ENCODE peak calls at places on chromosomes 6 and 20, in ten cellular contexts. One of them, this sample, is unnamed.

GRCh38 chr6:11854418-11855165 is 76.0 kb upstream of the ADTRP start:
- DNase-seq in A549: peak
- DNase-seq in Peyer's patch: no peak
- DNase-seq in fibroblast of villous mesenchyme: peak
- DNase-seq in fibroblast of lung: peak
- DNase-seq in left ventricle myocardium inferior: no peak
- DNase-seq in pancreas: peak
- DNase-seq in left lung: no peak
- DNase-seq in uterus: no peak
- DNase-seq in WERI-Rb-1: no peak
- DNase-seq in this sample: peak

GRCh38 chr6:42923656-42924055 is 5.6 kb upstream of the CNPY3 start:
- DNase-seq in left ventricle myocardium inferior: no peak
- DNase-seq in pancreas: no peak
- DNase-seq in fibroblast of villous mesenchyme: peak
- DNase-seq in fibroblast of lung: no peak
- DNase-seq in A549: no peak
- DNase-seq in uterus: no peak
- DNase-seq in left lung: no peak
- DNase-seq in WERI-Rb-1: no peak
- DNase-seq in Peyer's patch: no peak
- DNase-seq in this sample: no peak

GRCh38 chr20:56630086-56630493 is 984 bp downstream of the TFAP2C start:
- DNase-seq in left lung: peak
- DNase-seq in Peyer's patch: no peak
- DNase-seq in fibroblast of lung: no peak
- DNase-seq in pancreas: peak
- DNase-seq in fibroblast of villous mesenchyme: peak
- DNase-seq in WERI-Rb-1: no peak
- DNase-seq in uterus: no peak
- DNase-seq in left ventricle myocardium inferior: no peak
- DNase-seq in A549: peak
- DNase-seq in this sample: peak

GRCh38 chr6:40845588-40845987 is 193.4 kb downstream of the UNC5CL start:
- DNase-seq in fibroblast of lung: peak
- DNase-seq in uterus: no peak
- DNase-seq in left ventricle myocardium inferior: no peak
- DNase-seq in A549: peak
- DNase-seq in fibroblast of villous mesenchyme: peak
- DNase-seq in WERI-Rb-1: peak
- DNase-seq in Peyer's patch: no peak
- DNase-seq in left lung: no peak
- DNase-seq in pancreas: peak
- DNase-seq in this sample: peak

GRCh38 chr6:52499026-52499425 is 77.8 kb downstream of the TRAM2 start:
- DNase-seq in fibroblast of lung: peak
- DNase-seq in uterus: no peak
- DNase-seq in A549: no peak
- DNase-seq in left ventricle myocardium inferior: no peak
- DNase-seq in fibroblast of villous mesenchyme: peak
- DNase-seq in WERI-Rb-1: peak
- DNase-seq in left lung: no peak
- DNase-seq in Peyer's patch: no peak
- DNase-seq in pancreas: no peak
- DNase-seq in this sample: peak

GRCh38 chr6:74409447-74409846 is 713.4 kb downstream of the CD109 start:
- DNase-seq in fibroblast of lung: peak
- DNase-seq in left ventricle myocardium inferior: no peak
- DNase-seq in left lung: no peak
- DNase-seq in fibroblast of villous mesenchyme: peak
- DNase-seq in uterus: no peak
- DNase-seq in WERI-Rb-1: no peak
- DNase-seq in Peyer's patch: no peak
- DNase-seq in A549: peak
- DNase-seq in pancreas: no peak
- DNase-seq in this sample: peak

GRCh38 chr6:106749611-106750010 is 120.2 kb downstream of the QRSL1 start:
- DNase-seq in pancreas: no peak
- DNase-seq in uterus: no peak
- DNase-seq in fibroblast of villous mesenchyme: no peak
- DNase-seq in left ventricle myocardium inferior: no peak
- DNase-seq in fibroblast of lung: no peak
- DNase-seq in A549: no peak
- DNase-seq in Peyer's patch: no peak
- DNase-seq in left lung: no peak
- DNase-seq in WERI-Rb-1: no peak
- DNase-seq in this sample: no peak

GRCh38 chr6:74735304-74735703 is 470.5 kb downstream of the COL12A1 start:
- DNase-seq in fibroblast of villous mesenchyme: peak
- DNase-seq in fibroblast of lung: peak
- DNase-seq in left ventricle myocardium inferior: no peak
- DNase-seq in WERI-Rb-1: no peak
- DNase-seq in A549: no peak
- DNase-seq in Peyer's patch: no peak
- DNase-seq in left lung: no peak
- DNase-seq in pancreas: no peak
- DNase-seq in uterus: peak
- DNase-seq in this sample: peak

GRCh38 chr6:15499125-15499524 is 163.7 kb downstream of the DTNBP1 start:
- DNase-seq in fibroblast of lung: no peak
- DNase-seq in pancreas: peak
- DNase-seq in WERI-Rb-1: no peak
- DNase-seq in left ventricle myocardium inferior: no peak
- DNase-seq in A549: no peak
- DNase-seq in Peyer's patch: no peak
- DNase-seq in left lung: peak
- DNase-seq in uterus: no peak
- DNase-seq in fibroblast of villous mesenchyme: no peak
- DNase-seq in this sample: no peak

GRCh38 chr6:151690303-151690702 is 117.2 kb upstream of the ESR1 start:
- DNase-seq in A549: no peak
- DNase-seq in WERI-Rb-1: no peak
- DNase-seq in left lung: no peak
- DNase-seq in fibroblast of villous mesenchyme: peak
- DNase-seq in fibroblast of lung: no peak
- DNase-seq in left ventricle myocardium inferior: no peak
- DNase-seq in uterus: no peak
- DNase-seq in pancreas: no peak
- DNase-seq in Peyer's patch: no peak
- DNase-seq in this sample: peak

GRCh38 chr6:136226674-136227377 is 23.3 kb downstream of the MTFR2 start:
- DNase-seq in left lung: no peak
- DNase-seq in pancreas: no peak
- DNase-seq in Peyer's patch: no peak
- DNase-seq in uterus: no peak
- DNase-seq in fibroblast of villous mesenchyme: no peak
- DNase-seq in A549: no peak
- DNase-seq in left ventricle myocardium inferior: no peak
- DNase-seq in fibroblast of lung: no peak
- DNase-seq in WERI-Rb-1: no peak
- DNase-seq in this sample: no peak

GRCh38 chr20:41334036-41334435 is 6.6 kb upstream of the LPIN3 start:
- DNase-seq in fibroblast of villous mesenchyme: no peak
- DNase-seq in Peyer's patch: no peak
- DNase-seq in left ventricle myocardium inferior: no peak
- DNase-seq in WERI-Rb-1: no peak
- DNase-seq in pancreas: no peak
- DNase-seq in uterus: no peak
- DNase-seq in A549: no peak
- DNase-seq in fibroblast of lung: no peak
- DNase-seq in left lung: no peak
- DNase-seq in this sample: no peak

GRCh38 chr20:45629496-45630100 is at the start of gene WFDC10A:
- DNase-seq in pancreas: peak
- DNase-seq in Peyer's patch: no peak
- DNase-seq in A549: peak
- DNase-seq in uterus: no peak
- DNase-seq in fibroblast of lung: peak
- DNase-seq in left lung: no peak
- DNase-seq in fibroblast of villous mesenchyme: peak
- DNase-seq in left ventricle myocardium inferior: no peak
- DNase-seq in WERI-Rb-1: peak
- DNase-seq in this sample: peak

GRCh38 chr6:155782739-155783459 is 327.3 kb upstream of the NOX3 start:
- DNase-seq in WERI-Rb-1: no peak
- DNase-seq in fibroblast of villous mesenchyme: peak
- DNase-seq in uterus: no peak
- DNase-seq in A549: no peak
- DNase-seq in left lung: no peak
- DNase-seq in Peyer's patch: no peak
- DNase-seq in left ventricle myocardium inferior: no peak
- DNase-seq in pancreas: no peak
- DNase-seq in fibroblast of lung: peak
- DNase-seq in this sample: no peak
- TF ChIP-seq CTCF in WERI-Rb-1: no peak
- TF ChIP-seq CTCF in fibroblast of villous mesenchyme: no peak
- TF ChIP-seq CTCF in uterus: no peak
- TF ChIP-seq CTCF in A549: no peak
- TF ChIP-seq CTCF in left lung: no peak
- TF ChIP-seq CTCF in Peyer's patch: no peak
- TF ChIP-seq CTCF in left ventricle myocardium inferior: no peak
- TF ChIP-seq CTCF in pancreas: no peak
- TF ChIP-seq CTCF in fibroblast of lung: no peak
- TF ChIP-seq CTCF in this sample: no peak

GRCh38 chr6:56243518-56244070 is 3.8 kb downstream of the COL21A1 start:
- DNase-seq in Peyer's patch: no peak
- DNase-seq in fibroblast of villous mesenchyme: no peak
- DNase-seq in A549: no peak
- DNase-seq in pancreas: no peak
- DNase-seq in left ventricle myocardium inferior: no peak
- DNase-seq in fibroblast of lung: no peak
- DNase-seq in left lung: no peak
- DNase-seq in uterus: no peak
- DNase-seq in WERI-Rb-1: no peak
- DNase-seq in this sample: no peak
- H3K4me3 ChIP-seq in Peyer's patch: no peak
- H3K4me3 ChIP-seq in fibroblast of villous mesenchyme: no peak
- H3K4me3 ChIP-seq in A549: no peak
- H3K4me3 ChIP-seq in pancreas: no peak
- H3K4me3 ChIP-seq in left ventricle myocardium inferior: no peak
- H3K4me3 ChIP-seq in fibroblast of lung: no peak
- H3K4me3 ChIP-seq in left lung: no peak
- H3K4me3 ChIP-seq in uterus: no peak
- H3K4me3 ChIP-seq in WERI-Rb-1: no peak
- H3K4me3 ChIP-seq in this sample: no peak

GRCh38 chr6:154165488-154165887 is 126.4 kb downstream of the OPRM1 start:
- DNase-seq in uterus: no peak
- DNase-seq in WERI-Rb-1: no peak
- DNase-seq in left lung: no peak
- DNase-seq in fibroblast of villous mesenchyme: no peak
- DNase-seq in Peyer's patch: no peak
- DNase-seq in pancreas: no peak
- DNase-seq in fibroblast of lung: peak
- DNase-seq in A549: no peak
- DNase-seq in left ventricle myocardium inferior: no peak
- DNase-seq in this sample: no peak

GRCh38 chr6:154167163-154167562 is 128.1 kb downstream of the OPRM1 start:
- DNase-seq in fibroblast of lung: no peak
- DNase-seq in pancreas: no peak
- DNase-seq in WERI-Rb-1: no peak
- DNase-seq in A549: no peak
- DNase-seq in uterus: no peak
- DNase-seq in Peyer's patch: no peak
- DNase-seq in left ventricle myocardium inferior: no peak
- DNase-seq in fibroblast of villous mesenchyme: no peak
- DNase-seq in left lung: no peak
- DNase-seq in this sample: no peak

GRCh38 chr6:154164397-154164796 is 125.4 kb downstream of the OPRM1 start:
- DNase-seq in left lung: no peak
- DNase-seq in WERI-Rb-1: no peak
- DNase-seq in fibroblast of lung: peak
- DNase-seq in uterus: peak
- DNase-seq in fibroblast of villous mesenchyme: peak
- DNase-seq in A549: no peak
- DNase-seq in Peyer's patch: no peak
- DNase-seq in left ventricle myocardium inferior: no peak
- DNase-seq in pancreas: no peak
- DNase-seq in this sample: peak

GRCh38 chr6:154169193-154169847 is 130.3 kb downstream of the OPRM1 start:
- DNase-seq in left lung: no peak
- DNase-seq in fibroblast of villous mesenchyme: no peak
- DNase-seq in left ventricle myocardium inferior: no peak
- DNase-seq in A549: no peak
- DNase-seq in uterus: no peak
- DNase-seq in pancreas: no peak
- DNase-seq in WERI-Rb-1: no peak
- DNase-seq in Peyer's patch: no peak
- DNase-seq in fibroblast of lung: no peak
- DNase-seq in this sample: no peak

GRCh38 chr6:154166140-154166539 is 127.1 kb downstream of the OPRM1 start:
- DNase-seq in uterus: no peak
- DNase-seq in fibroblast of villous mesenchyme: no peak
- DNase-seq in Peyer's patch: no peak
- DNase-seq in left ventricle myocardium inferior: no peak
- DNase-seq in A549: no peak
- DNase-seq in WERI-Rb-1: no peak
- DNase-seq in fibroblast of lung: no peak
- DNase-seq in left lung: no peak
- DNase-seq in pancreas: no peak
- DNase-seq in this sample: no peak
- TF ChIP-seq CTCF in uterus: no peak
- TF ChIP-seq CTCF in fibroblast of villous mesenchyme: no peak
- TF ChIP-seq CTCF in Peyer's patch: no peak
- TF ChIP-seq CTCF in left ventricle myocardium inferior: no peak
- TF ChIP-seq CTCF in A549: no peak
- TF ChIP-seq CTCF in WERI-Rb-1: peak
- TF ChIP-seq CTCF in fibroblast of lung: no peak
- TF ChIP-seq CTCF in left lung: no peak
- TF ChIP-seq CTCF in pancreas: no peak
- TF ChIP-seq CTCF in this sample: no peak

DNA sequence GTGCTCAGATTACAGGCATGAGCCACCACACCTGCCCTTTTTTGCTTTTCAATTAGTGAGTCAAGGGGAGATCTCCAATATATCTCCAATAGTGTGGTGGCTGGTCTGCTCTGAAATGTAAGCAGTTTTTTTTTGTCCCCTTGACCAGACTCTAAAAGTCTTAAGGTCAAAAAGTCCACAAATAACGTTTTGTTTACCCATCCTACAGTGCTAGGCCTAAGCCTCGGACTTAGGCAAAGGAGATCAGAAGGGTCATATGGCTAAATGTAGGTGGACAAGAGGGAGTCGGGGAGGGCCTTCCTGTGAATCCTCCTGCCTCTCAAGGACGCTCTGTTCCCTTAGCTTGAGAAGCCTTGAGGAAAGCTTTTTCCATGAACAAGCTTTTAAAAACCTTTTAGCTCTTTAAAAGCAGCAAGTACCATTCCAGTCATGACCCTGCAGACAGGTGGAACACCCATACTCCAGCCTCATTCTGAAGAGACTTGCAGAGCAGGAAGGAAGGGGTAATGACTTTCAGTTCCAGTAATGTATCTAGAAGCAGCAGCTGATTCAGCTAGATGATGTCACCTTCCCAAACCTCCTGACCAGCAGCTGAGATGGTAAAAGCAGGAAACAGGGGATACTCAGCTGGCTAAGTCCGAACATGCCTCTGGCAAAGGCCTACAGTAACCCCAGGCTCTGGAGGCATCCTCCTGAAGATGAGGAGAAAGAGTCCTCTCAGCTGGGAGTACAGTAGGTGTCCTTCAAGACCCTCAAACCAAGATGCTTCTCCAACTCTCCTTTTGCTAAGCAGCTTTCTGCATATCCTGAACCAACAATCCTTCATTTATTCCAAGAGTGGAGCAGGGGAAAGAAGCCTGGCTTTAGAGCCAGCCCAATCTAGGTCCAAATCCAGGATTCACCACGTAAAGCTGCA is 23.6 kb downstream of the BCL2L1 start:
- DNase-seq in uterus: peak
- DNase-seq in pancreas: peak
- DNase-seq in A549: peak
- DNase-seq in fibroblast of villous mesenchyme: peak
- DNase-seq in fibroblast of lung: peak
- DNase-seq in WERI-Rb-1: peak
- DNase-seq in left lung: no peak
- DNase-seq in Peyer's patch: no peak
- DNase-seq in left ventricle myocardium inferior: no peak
- DNase-seq in this sample: peak
- H3K4me3 ChIP-seq in uterus: no peak
- H3K4me3 ChIP-seq in pancreas: no peak
- H3K4me3 ChIP-seq in A549: no peak
- H3K4me3 ChIP-seq in fibroblast of villous mesenchyme: no peak
- H3K4me3 ChIP-seq in fibroblast of lung: no peak
- H3K4me3 ChIP-seq in WERI-Rb-1: no peak
- H3K4me3 ChIP-seq in left lung: no peak
- H3K4me3 ChIP-seq in Peyer's patch: no peak
- H3K4me3 ChIP-seq in left ventricle myocardium inferior: no peak
- H3K4me3 ChIP-seq in this sample: no peak

This sample was measured in choroid plexus epithelial cell.